ENCODE peak calls at places on chromosome 21, in four cellular contexts. I, R, U and B are unnamed samples.

GRCh38 chr21:18424250-18424649 is 20.7 kb upstream of the TMPRSS15 start:
- DNase-seq in U (no peak), R (no peak), I (no peak), B (no peak)

GRCh38 chr21:46291561-46291960 is 5.4 kb downstream of the YBEY start:
- DNase-seq in I (no peak), R (no peak), U (no peak), B (no peak)

GRCh38 chr21:28632718-28633408 is 359.8 kb downstream of the LTN1 start:
- DNase-seq in U (peak), I (no peak), R (no peak), B (no peak)

GRCh38 chr21:39441502-39442475 is 3.8 kb downstream of the LCA5L start:
- DNase-seq in I (peak), R (no peak), U (peak), B (no peak)

GRCh38 chr21:35476616-35477395 is 427.7 kb upstream of the RUNX1 start:
- DNase-seq in R (no peak), I (no peak), U (peak), B (no peak)

GRCh38 chr21:42532466-42533181 is 19.0 kb downstream of the SLC37A1 start:
- DNase-seq in U (peak), R (peak), I (no peak), B (peak)

GRCh38 chr21:19198801-19199200 is 795.2 kb upstream of the TMPRSS15 start:
- DNase-seq in R (no peak), I (no peak), U (no peak), B (no peak)

GRCh38 chr21:31473685-31474345 is 129.8 kb upstream of the TIAM1 start:
- DNase-seq in U (no peak), R (no peak), I (no peak), B (no peak)

GRCh38 chr21:16324630-16325029 is 594.8 kb downstream of the USP25 start:
- DNase-seq in I (no peak), U (no peak), R (no peak), B (no peak)

GRCh38 chr21:16330340-16331319 is 600.8 kb downstream of the USP25 start:
- DNase-seq in I (peak), R (no peak), U (peak), B (peak)
- H3K4me3 ChIP-seq in I (no peak), R (no peak), U (no peak), B (no peak)

GRCh38 chr21:32727728-32728454 is at the start of gene SYNJ1:
- DNase-seq in U (peak), I (peak), R (peak), B (peak)
- TF ChIP-seq POLR2A in U (peak), I (peak), R (peak), B (no peak)

GRCh38 chr21:15061284-15061683 is 3.5 kb downstream of the NRIP1 start:
- DNase-seq in R (no peak), I (no peak), U (no peak), B (no peak)
- H3K4me3 ChIP-seq in R (no peak), I (peak), U (peak), B (no peak)

GRCh38 chr21:26842976-26843911 is 2.0 kb downstream of the ADAMTS1 start:
- DNase-seq in R (peak), I (no peak), U (peak), B (peak)
- TF ChIP-seq POLR2A in R (no peak), I (no peak), U (peak), B (no peak)

GRCh38 chr21:44929242-44929798 is 8.6 kb upstream of the ITGB2 start:
- DNase-seq in R (no peak), I (no peak), U (no peak), B (no peak)
- H3K4me3 ChIP-seq in R (no peak), I (no peak), U (no peak), B (no peak)

DNA sequence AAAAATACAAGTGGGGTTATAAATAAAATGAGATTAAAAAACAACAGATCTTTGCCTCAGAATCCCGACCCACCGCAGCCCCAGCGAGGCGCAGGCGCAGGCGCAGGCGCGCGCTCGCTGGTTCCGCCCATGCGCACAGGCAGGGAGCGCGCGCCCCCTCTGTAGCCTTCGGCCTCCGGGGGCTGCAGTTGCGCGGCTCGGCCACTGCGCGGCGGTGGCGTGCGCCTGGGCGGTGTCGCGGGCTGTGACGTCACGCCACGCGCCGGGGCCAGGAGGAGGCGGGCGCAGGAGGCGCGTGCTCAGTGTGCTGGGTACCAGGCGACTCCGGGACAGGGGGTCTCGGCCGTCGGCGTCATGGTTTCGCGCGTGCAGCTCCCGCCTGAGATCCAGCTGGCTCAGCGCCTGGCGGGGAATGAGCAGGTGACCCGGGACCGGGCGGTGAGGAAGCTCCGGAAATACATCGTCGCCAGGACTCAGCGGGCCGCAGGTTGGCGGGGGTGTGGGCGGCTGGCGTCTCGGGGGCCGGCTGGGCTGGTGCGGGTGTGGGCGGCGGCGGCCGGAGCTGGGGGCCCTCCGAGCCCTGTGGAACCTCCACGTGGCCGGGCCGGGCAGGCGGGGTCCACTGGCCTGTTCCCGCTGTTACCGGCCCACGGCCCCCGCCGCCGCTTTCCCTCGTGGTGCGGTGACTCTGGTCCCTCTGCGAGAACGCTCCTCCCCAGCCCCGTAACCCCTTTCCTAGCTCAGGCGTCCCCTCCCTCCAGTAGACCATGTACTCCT is at the start of gene RRP1:
- DNase-seq in U (peak), I (peak), R (peak), B (peak)
- TF ChIP-seq POLR2A in U (peak), I (peak), R (peak), B (no peak)

GRCh38 chr21:44519346-44520325 is 20.4 kb downstream of the KRTAP10-1 start:
- DNase-seq in U (no peak), I (no peak), R (no peak), B (no peak)
- H3K4me3 ChIP-seq in U (no peak), I (no peak), R (no peak), B (no peak)

GRCh38 chr21:37207441-37208009 is 59.6 kb downstream of the VPS26C start:
- DNase-seq in I (no peak), R (peak), U (no peak), B (no peak)
- TF ChIP-seq POLR2A in I (no peak), R (no peak), U (no peak), B (no peak)

GRCh38 chr21:41366522-41367151 is 4.8 kb downstream of the MX2 start:
- DNase-seq in U (peak), R (peak), I (peak), B (peak)
- H3K4me3 ChIP-seq in U (no peak), R (no peak), I (no peak), B (no peak)

DNA sequence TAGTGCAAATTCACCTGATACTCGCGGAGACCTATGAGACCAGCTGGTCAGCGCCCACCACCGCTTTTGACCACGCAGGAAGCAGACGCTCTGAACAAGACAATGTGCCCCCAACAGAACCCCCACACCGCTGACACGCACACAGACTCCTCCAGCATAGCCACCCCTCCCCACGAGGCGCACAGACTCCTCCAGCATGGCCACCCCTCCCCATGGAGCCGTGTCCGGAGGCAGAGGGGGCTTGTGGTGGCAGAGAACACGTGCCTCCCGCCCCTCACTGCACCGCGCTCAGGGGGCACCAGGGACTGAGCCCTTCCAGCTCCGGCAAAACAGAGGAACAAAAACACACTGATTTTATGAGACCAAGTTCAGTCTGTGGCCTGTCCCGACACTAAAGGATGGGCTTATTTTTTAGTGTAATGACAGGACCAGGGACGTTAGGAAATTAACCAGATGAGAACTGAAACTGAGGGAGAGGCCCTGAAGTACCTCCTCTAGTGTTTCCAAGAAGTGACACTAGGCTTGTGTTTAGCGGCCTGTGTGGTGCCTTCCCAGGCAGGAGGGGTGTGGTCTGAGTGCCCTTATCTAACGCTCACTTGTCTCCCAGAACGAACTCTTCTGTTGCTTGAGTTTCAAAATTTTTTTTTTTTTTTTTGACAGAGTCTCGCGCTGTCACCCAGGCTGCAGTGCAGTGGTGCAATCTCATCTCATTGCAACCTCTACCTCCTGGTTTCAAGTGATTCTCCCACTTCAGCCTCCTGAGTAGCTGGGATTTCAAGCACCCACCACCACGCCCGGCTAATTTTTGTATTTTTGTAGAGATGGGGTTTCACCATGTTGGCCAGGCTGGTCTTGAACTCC is 10.0 kb upstream of the AGPAT3 start:
- DNase-seq in I (no peak), R (no peak), U (no peak), B (no peak)
- TF ChIP-seq POLR2A in I (no peak), R (no peak), U (no peak), B (no peak)